ENCODE peak calls at places on chromosomes 11 and 22, in nine cellular contexts. L, S, Z, P, R, U, I, X and Y are unnamed samples.

GRCh38 chr22:46535876-46536558 is 1.4 kb downstream of the CELSR1 start:
- DNase-seq in L (no peak), S (no peak), Z (no peak), P (no peak), R (no peak), U (no peak), I (no peak), X (no peak), Y (no peak)

GRCh38 chr22:24503851-24504170 is 8.7 kb downstream of the UPB1 start:
- DNase-seq in L (no peak), S (no peak), Z (no peak), P (no peak), R (no peak), U (no peak), I (no peak), X (no peak), Y (no peak)

GRCh38 chr11:112023104-112023503 is 2.1 kb upstream of the DLAT start:
- DNase-seq in L (no peak), S (no peak), Z (no peak), P (no peak), R (no peak), U (no peak), I (no peak), X (no peak), Y (no peak)

GRCh38 chr11:79919340-79919739 is 478.5 kb upstream of the TENM4 start:
- DNase-seq in L (no peak), S (no peak), Z (peak), P (no peak), R (no peak), U (no peak), I (no peak), X (no peak), Y (no peak)

GRCh38 chr11:16982809-16983208 is 31.4 kb downstream of the PLEKHA7 start:
- DNase-seq in L (no peak), S (no peak), Z (no peak), P (no peak), R (no peak), U (no peak), I (no peak), X (no peak), Y (no peak)

GRCh38 chr22:46587067-46587471 is 33.1 kb upstream of the GRAMD4 start:
- DNase-seq in L (peak), S (no peak), Z (no peak), P (no peak), R (no peak), U (no peak), I (no peak), X (no peak), Y (no peak)

GRCh38 chr11:128715691-128716153 is 21.9 kb downstream of the FLI1 start:
- DNase-seq in L (no peak), S (peak), Z (no peak), P (peak), R (no peak), U (peak), I (no peak), X (no peak), Y (peak)

GRCh38 chr11:12674936-12675696 is 895 bp downstream of the TEAD1 start:
- DNase-seq in L (no peak), S (peak), Z (no peak), P (no peak), R (no peak), U (no peak), I (no peak), X (no peak), Y (no peak)

GRCh38 chr11:5291207-5291838 is 10.4 kb downstream of the OR51B4 start:
- DNase-seq in L (no peak), S (peak), Z (no peak), P (peak), R (no peak), U (no peak), I (no peak), X (no peak), Y (no peak)

GRCh38 chr22:42983470-42983869 is 31.5 kb downstream of the PACSIN2 start:
- DNase-seq in L (no peak), S (no peak), Z (no peak), P (no peak), R (no peak), U (no peak), I (no peak), X (no peak), Y (no peak)

GRCh38 chr11:41459602-41460405 is at the start of gene LRRC4C:
- DNase-seq in L (no peak), S (no peak), Z (no peak), P (no peak), R (no peak), U (no peak), I (no peak), X (no peak), Y (no peak)

GRCh38 chr11:75474878-75475766 is 42.1 kb upstream of the KLHL35 start:
- DNase-seq in L (peak), S (no peak), Z (peak), P (peak), R (no peak), U (peak), I (no peak), X (no peak), Y (no peak)

GRCh38 chr11:120912504-120912903 is 111.4 kb upstream of the TBCEL start:
- DNase-seq in L (no peak), S (peak), Z (no peak), P (peak), R (peak), U (no peak), I (no peak), X (peak), Y (peak)
- TF ChIP-seq CTCF in L (no peak), S (peak), Z (no peak), P (peak), R (peak), U (peak), I (no peak), X (peak), Y (peak)

DNA sequence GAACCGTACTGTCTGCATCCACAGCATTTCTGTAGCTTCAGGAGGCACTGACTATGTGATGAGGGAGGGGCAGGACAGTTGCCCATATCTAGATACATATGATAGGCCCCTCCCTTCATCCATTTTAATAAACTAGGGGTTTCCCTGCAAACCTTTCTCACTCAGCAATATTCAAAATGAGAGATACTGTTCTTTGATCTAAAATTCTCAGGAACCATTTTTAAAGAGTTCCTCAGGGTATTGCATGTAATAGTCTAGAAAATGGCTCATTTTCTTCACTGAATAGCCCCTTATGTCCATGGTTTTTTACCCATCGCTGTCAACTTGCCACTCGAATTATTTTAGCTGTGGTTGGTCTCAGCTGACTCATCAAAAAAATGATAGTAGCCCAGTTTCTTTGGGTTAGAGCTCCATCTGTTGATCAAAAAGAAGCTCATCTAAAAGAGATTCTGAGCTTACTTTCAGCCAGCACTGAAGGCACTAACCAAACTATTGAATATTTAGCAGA is 37.0 kb upstream of the DNAJB7 start:
- DNase-seq in L (no peak), S (peak), Z (no peak), P (peak), R (peak), U (no peak), I (no peak), X (no peak), Y (no peak)
- TF ChIP-seq CTCF in L (no peak), S (peak), Z (peak), P (peak), R (peak), U (peak), I (peak), X (peak), Y (peak)

DNA sequence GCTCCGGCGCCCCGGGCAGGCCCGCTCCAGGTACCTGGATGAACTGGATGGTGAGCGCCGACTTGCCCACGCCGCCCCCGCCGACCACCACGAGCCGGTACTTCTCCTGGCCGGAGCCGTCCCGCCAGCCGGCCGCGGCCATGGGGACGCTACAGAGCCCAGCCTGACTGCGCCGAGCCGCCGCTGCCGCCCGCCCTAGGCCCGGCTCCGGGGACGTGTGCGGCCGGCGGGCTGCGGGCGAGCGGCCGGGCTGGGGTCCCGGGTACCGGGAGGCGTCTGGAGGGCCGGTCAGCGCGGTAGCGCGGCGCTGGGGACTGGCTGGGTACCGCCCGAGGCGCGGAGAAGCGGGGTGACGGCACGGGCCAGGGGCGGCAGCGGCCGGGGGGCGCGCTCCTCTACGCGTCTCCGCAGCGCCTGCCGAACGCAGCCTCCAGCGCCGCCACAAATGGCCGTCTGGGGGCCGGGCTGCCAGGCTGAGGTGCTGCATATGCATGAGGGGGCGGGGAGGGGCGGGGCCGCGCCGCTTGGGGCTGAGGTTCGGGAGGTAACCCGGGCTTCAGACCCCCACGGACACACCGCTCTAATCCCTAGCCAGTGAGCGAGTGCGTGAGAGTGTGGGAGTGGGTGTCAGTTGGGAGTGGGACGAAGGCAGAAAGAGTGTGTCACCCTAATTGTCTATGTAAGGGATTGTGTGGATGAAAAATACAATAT is at the start of gene RRAS2:
- DNase-seq in L (peak), S (peak), Z (peak), P (peak), R (no peak), U (peak), I (no peak), X (no peak), Y (peak)
- TF ChIP-seq CTCF in L (no peak), S (no peak), Z (no peak), P (peak), R (no peak), U (no peak), I (no peak), X (no peak), Y (no peak)

GRCh38 chr22:48065852-48066251 is 1303.4 kb downstream of the TBC1D22A start:
- DNase-seq in L (no peak), S (no peak), Z (no peak), P (no peak), R (no peak), U (no peak), I (no peak), X (no peak), Y (no peak)
- TF ChIP-seq CTCF in L (no peak), S (no peak), Z (no peak), P (no peak), R (no peak), U (no peak), I (no peak), X (no peak), Y (no peak)

GRCh38 chr11:88284306-88285057 is 53.1 kb downstream of the CTSC start:
- DNase-seq in L (no peak), S (peak), Z (no peak), P (peak), R (no peak), U (no peak), I (no peak), X (no peak), Y (no peak)

GRCh38 chr11:88275636-88276035 is 61.9 kb downstream of the CTSC start:
- DNase-seq in L (no peak), S (no peak), Z (no peak), P (no peak), R (no peak), U (no peak), I (no peak), X (no peak), Y (no peak)

GRCh38 chr11:88282789-88283188 is 54.7 kb downstream of the CTSC start:
- DNase-seq in L (no peak), S (no peak), Z (no peak), P (no peak), R (no peak), U (no peak), I (no peak), X (no peak), Y (no peak)

GRCh38 chr11:88280673-88281316 is 56.7 kb downstream of the CTSC start:
- DNase-seq in L (no peak), S (peak), Z (no peak), P (no peak), R (no peak), U (no peak), I (no peak), X (no peak), Y (peak)

DNA sequence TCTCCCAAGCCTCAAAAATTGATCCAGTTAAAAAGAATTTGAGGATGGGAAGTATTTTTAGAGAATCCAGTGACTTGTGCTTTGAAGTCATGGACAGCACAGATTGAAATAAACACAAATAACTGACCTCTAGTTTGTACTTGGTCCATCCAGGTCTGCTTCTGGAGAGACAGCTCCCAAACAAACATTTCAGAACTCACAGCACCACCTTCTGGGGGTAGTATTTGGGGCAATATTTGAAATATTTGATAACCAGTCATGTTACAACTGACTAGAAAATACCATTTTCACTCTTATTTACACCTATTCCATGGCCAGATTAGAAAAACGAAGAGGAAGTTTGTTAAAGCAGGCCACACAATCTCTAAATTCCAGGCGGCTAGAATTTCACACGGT is 56.2 kb downstream of the CTSC start:
- DNase-seq in L (no peak), S (peak), Z (no peak), P (no peak), R (no peak), U (no peak), I (no peak), X (no peak), Y (no peak)
- TF ChIP-seq CTCF in L (no peak), S (peak), Z (no peak), P (peak), R (no peak), U (no peak), I (no peak), X (no peak), Y (peak)

GRCh38 chr11:78715639-78716311 is 141.1 kb upstream of the NARS2 start:
- DNase-seq in L (no peak), S (peak), Z (peak), P (peak), R (peak), U (no peak), I (no peak), X (peak), Y (peak)
- TF ChIP-seq CTCF in L (no peak), S (peak), Z (peak), P (peak), R (peak), U (peak), I (peak), X (peak), Y (peak)

GRCh38 chr11:118997627-118998387 is at the start of gene CENATAC:
- DNase-seq in L (peak), S (peak), Z (peak), P (peak), R (peak), U (peak), I (peak), X (no peak), Y (peak)
- TF ChIP-seq CTCF in L (no peak), S (peak), Z (no peak), P (peak), R (peak), U (no peak), I (no peak), X (no peak), Y (no peak)

GRCh38 chr11:110098645-110099044 is 5.5 kb downstream of the ZC3H12C start:
- DNase-seq in L (no peak), S (no peak), Z (no peak), P (peak), R (no peak), U (no peak), I (no peak), X (no peak), Y (no peak)
- TF ChIP-seq CTCF in L (no peak), S (no peak), Z (no peak), P (no peak), R (no peak), U (no peak), I (no peak), X (no peak), Y (no peak)